ENCODE peak calls at places on chromosome 10, in seven cellular contexts. K is GM12865, B is Caco-2, M is fibroblast of lung, H is hepatocyte, I is retinal pigment epithelial cell, W is kidney epithelial cell. E is an unnamed sample.
A peak's percentile ranks its signal among the peaks of the same experiment; 100 is the strongest.

GRCh38 chr10:117501460-117502035 is 41.0 kb upstream of the EMX2 start:
- DNase-seq in I (no peak), B (no peak), K (no peak), W (no peak), H (no peak), M (no peak), E (no peak)

GRCh38 chr10:18233775-18234174 is 93.6 kb downstream of the CACNB2 start:
- DNase-seq in B (no peak), H (peak; percentile 19), I (no peak), W (no peak), K (peak; percentile 1), M (no peak), E (no peak)

GRCh38 chr10:129541208-129541607 is 74.2 kb downstream of the MGMT start:
- DNase-seq in M (peak; percentile 26), K (no peak), I (no peak), H (no peak), W (no peak), B (no peak), E (no peak)

GRCh38 chr10:121077331-121077730 is 226.2 kb downstream of the WDR11 start:
- DNase-seq in M (no peak), B (peak; percentile 81), H (peak; percentile 66), W (no peak), I (no peak), K (no peak), E (no peak)

GRCh38 chr10:52526251-52526823 is 212.3 kb downstream of the DKK1 start:
- DNase-seq in I (peak; percentile 51), M (peak; percentile 55), W (no peak), H (no peak), K (no peak), B (no peak), E (no peak)

GRCh38 chr10:101152316-101152715 is 21.2 kb downstream of the TLX1 start:
- DNase-seq in K (no peak), I (no peak), B (no peak), W (no peak), M (no peak), H (no peak), E (no peak)

GRCh38 chr10:86178401-86179142 is 188.0 kb downstream of the GRID1 start:
- DNase-seq in M (no peak), H (peak; percentile 37), W (no peak), I (no peak), K (peak; percentile 16), B (peak; percentile 52), E (no peak)

GRCh38 chr10:22927661-22928403 is at the start of gene ARMC3:
- DNase-seq in W (peak; percentile 19), I (no peak), M (peak; percentile 16), B (peak; percentile 91), K (peak; percentile 65), H (peak; percentile 86), E (peak; percentile 54)

GRCh38 chr10:102580230-102580629 is 64.0 kb upstream of the TRIM8 start:
- DNase-seq in I (no peak), K (no peak), B (no peak), H (no peak), W (no peak), M (peak; percentile 82), E (no peak)

GRCh38 chr10:122911889-122912484 is 1.6 kb downstream of the FAM24A start:
- DNase-seq in K (peak; percentile 45), M (peak; percentile 55), B (peak; percentile 86), H (peak; percentile 76), I (peak; percentile 22), W (no peak), E (no peak)

GRCh38 chr10:27819781-27820531 is 74.3 kb upstream of the MKX start:
- DNase-seq in B (no peak), H (peak; percentile 64), I (peak; percentile 87), W (peak; percentile 34), K (no peak), M (peak; percentile 67), E (no peak)

GRCh38 chr10:79402951-79403350 is 42.5 kb downstream of the ZCCHC24 start:
- DNase-seq in H (no peak), K (no peak), W (no peak), B (no peak), I (no peak), M (no peak), E (no peak)

GRCh38 chr10:44173558-44173894 is 211.4 kb downstream of the CXCL12 start:
- DNase-seq in H (no peak), W (no peak), K (no peak), B (no peak), I (no peak), M (peak; percentile 6), E (no peak)

GRCh38 chr10:93757766-93758509 is at the start of gene LGI1:
- DNase-seq in M (no peak), W (no peak), I (no peak), B (no peak), K (no peak), H (peak; percentile 39), E (no peak)

GRCh38 chr10:69968830-69969229 is 83.8 kb upstream of the MACROH2A2 start:
- DNase-seq in K (peak; percentile 18), W (no peak), I (no peak), H (peak; percentile 48), B (peak; percentile 65), M (peak; percentile 22), E (no peak)

GRCh38 chr10:102727037-102727818 is 12.8 kb downstream of the SFXN2 start:
- DNase-seq in W (no peak), I (no peak), H (no peak), B (no peak), K (no peak), M (no peak), E (no peak)

GRCh38 chr10:110265573-110266193 is 39.0 kb downstream of the SMNDC1 start:
- DNase-seq in I (no peak), K (no peak), W (no peak), H (no peak), M (no peak), B (no peak), E (no peak)

GRCh38 chr10:104218751-104219150 is 13.4 kb downstream of the CFAP43 start:
- DNase-seq in M (no peak), W (no peak), H (no peak), B (no peak), I (no peak), K (peak; percentile 8), E (no peak)

GRCh38 chr10:122258136-122259074 is 12.7 kb upstream of the BTBD16 start:
- DNase-seq in I (peak; percentile 63), K (no peak), W (peak; percentile 10), B (no peak), H (peak; percentile 35), M (peak; percentile 40), E (no peak)

GRCh38 chr10:130137077-130137448 is 872 bp downstream of the GLRX3 start:
- DNase-seq in I (peak; percentile 15), K (peak; percentile 10), M (peak; percentile 24), H (peak; percentile 68), W (no peak), B (peak; percentile 13), E (no peak)

GRCh38 chr10:97499561-97500296 is 1.0 kb downstream of the UBTD1 start:
- DNase-seq in B (no peak), I (no peak), M (peak; percentile 78), W (no peak), H (no peak), K (no peak), E (no peak)

GRCh38 chr10:27745719-27746363 is at the start of gene MKX:
- DNase-seq in B (no peak), M (peak; percentile 65), W (no peak), I (no peak), H (peak; percentile 69), K (no peak), E (peak; percentile 59)

GRCh38 chr10:18202600-18203150 is 62.5 kb downstream of the CACNB2 start:
- DNase-seq in B (no peak), I (no peak), M (peak; percentile 37), W (no peak), K (no peak), H (no peak), E (no peak)

GRCh38 chr10:87861566-87861952 is 1.8 kb downstream of the KLLN start:
- DNase-seq in W (no peak), I (peak; percentile 63), H (peak; percentile 87), K (peak; percentile 87), B (peak; percentile 82), M (peak; percentile 87), E (peak; percentile 89)

GRCh38 chr10:44051584-44052385 is 333.1 kb downstream of the CXCL12 start:
- DNase-seq in I (no peak), W (peak; percentile 82), K (no peak), B (no peak), M (peak; percentile 48), H (no peak), E (no peak)

GRCh38 chr10:72186633-72187330 is 29.0 kb upstream of the ANAPC16 start:
- DNase-seq in W (no peak), I (no peak), H (no peak), K (no peak), B (no peak), M (peak; percentile 59), E (no peak)

GRCh38 chr10:115022754-115023153 is 70.4 kb upstream of the ATRNL1 start:
- DNase-seq in I (no peak), H (no peak), W (no peak), K (peak; percentile 35), M (no peak), B (no peak), E (no peak)

DNA sequence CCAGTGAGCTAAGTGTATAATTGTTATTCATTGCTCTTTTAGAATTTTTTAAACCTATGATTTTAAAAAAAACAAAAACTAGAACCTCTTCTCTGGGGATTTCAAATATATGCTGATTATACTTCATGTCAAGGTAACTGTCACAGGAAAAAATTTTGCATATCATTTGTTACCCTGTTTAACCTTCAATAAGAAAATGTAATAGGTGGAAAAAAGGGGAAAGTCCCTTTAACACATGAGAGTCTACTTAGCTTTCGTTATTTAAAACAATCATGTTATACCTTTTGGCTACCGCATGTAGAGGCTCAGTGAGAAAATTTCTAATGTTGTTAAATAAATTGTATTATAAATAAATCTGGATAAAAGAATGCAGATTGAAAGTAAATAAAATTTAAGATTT is 190.1 kb upstream of the AKR1E2 start:
- DNase-seq in B (no peak), M (no peak), W (no peak), K (no peak), H (no peak), I (no peak), E (no peak)
- H3K4me3 ChIP-seq in B (no peak overlapping the region), M (no peak overlapping the region), W (no peak overlapping the region), K (no peak overlapping the region), H (no peak overlapping the region), I (no peak overlapping the region), E (no peak overlapping the region)

GRCh38 chr10:50281967-50282522 is 30.7 kb upstream of the ASAH2 start:
- DNase-seq in H (no peak), W (no peak), B (no peak), K (no peak), M (no peak), I (no peak), E (no peak)
- H3K4me3 ChIP-seq in H (no peak overlapping the region), W (no peak overlapping the region), B (no peak overlapping the region), K (no peak overlapping the region), M (no peak overlapping the region), I (no peak overlapping the region), E (no peak overlapping the region)

DNA sequence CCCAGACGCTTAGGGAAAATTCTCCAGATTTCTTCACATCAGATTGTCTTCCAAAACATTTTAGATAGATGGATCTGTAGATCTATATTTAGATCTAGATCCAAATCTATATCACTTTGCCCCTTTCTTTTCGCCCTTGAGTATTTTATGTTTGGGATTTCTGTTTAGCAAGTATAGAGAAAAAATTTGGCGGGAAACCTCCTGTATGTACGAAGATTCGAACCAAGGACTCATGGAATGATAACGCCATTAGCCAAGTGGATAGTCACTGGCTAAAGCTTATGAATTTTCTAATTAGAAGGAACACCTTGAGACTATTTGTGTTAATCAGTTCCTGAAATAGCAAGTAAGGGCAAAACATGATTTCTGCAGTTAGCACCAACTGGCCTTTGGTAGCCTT is 1.2 kb downstream of the THNSL1 start:
- DNase-seq in B (no peak), W (no peak), I (no peak), H (no peak), M (no peak), K (no peak), E (no peak)
- H3K4me3 ChIP-seq in B (peak overlapping the region; percentile 66), W (no peak overlapping the region), I (peak overlapping the region; percentile 66), H (peak overlapping the region; percentile 27), M (peak overlapping the region; percentile 80), K (peak overlapping the region; percentile 85), E (no peak overlapping the region)

GRCh38 chr10:127148066-127148932 is 48.1 kb downstream of the INSYN2A start:
- DNase-seq in K (no peak), I (peak; percentile 56), W (peak; percentile 79), B (no peak), M (peak; percentile 88), H (no peak), E (no peak)
- H3K4me3 ChIP-seq in K (no peak overlapping the region), I (no peak overlapping the region), W (no peak overlapping the region), B (no peak overlapping the region), M (peak overlapping the region; percentile 22), H (no peak overlapping the region), E (no peak overlapping the region)